ENCODE peak calls at places on chromosomes 6 and 20, in six cellular contexts. C is tibial artery, G is right lobe of liver, O is WTC11, A is brain microvascular endothelial cell, R is AG04450. V is an unnamed sample.

GRCh38 chr20:18705490-18705889 is 108.1 kb upstream of the SCP2D1 start:
- DNase-seq in R (peak), C (no peak), G (no peak), A (peak), O (no peak), V (no peak)

GRCh38 chr6:42010185-42010872 is 40.0 kb upstream of the TAF8 start:
- DNase-seq in R (no peak), G (peak), O (peak), A (no peak), C (no peak), V (peak)

GRCh38 chr20:43972692-43973091 is 58.0 kb downstream of the TOX2 start:
- DNase-seq in G (peak), R (no peak), C (no peak), A (no peak), O (no peak), V (no peak)

GRCh38 chr6:53524455-53524815 is 20.5 kb downstream of the GCLC start:
- DNase-seq in R (no peak), G (no peak), O (no peak), A (peak), C (no peak), V (no peak)

GRCh38 chr6:148700047-148700712 is 46.6 kb upstream of the UST start:
- DNase-seq in G (no peak), C (no peak), A (no peak), R (no peak), O (no peak), V (peak)

GRCh38 chr20:12072945-12073245 is 155.2 kb downstream of the BTBD3 start:
- DNase-seq in A (no peak), G (no peak), R (no peak), C (no peak), O (no peak), V (no peak)

GRCh38 chr20:57480444-57481152 is 44.3 kb downstream of the CTCFL start:
- DNase-seq in A (no peak), O (no peak), C (no peak), G (peak), R (no peak), V (peak)

GRCh38 chr6:13417431-13417830 is 70.0 kb downstream of the GFOD1 start:
- DNase-seq in R (no peak), A (no peak), C (no peak), G (no peak), O (no peak), V (no peak)

GRCh38 chr20:38859070-38859690 is 53.7 kb downstream of the PPP1R16B start:
- DNase-seq in G (no peak), C (no peak), R (no peak), A (no peak), O (no peak), V (peak)

GRCh38 chr20:2483504-2483903 is 12.9 kb upstream of the SNRPB start:
- DNase-seq in O (no peak), A (no peak), R (no peak), C (no peak), G (no peak), V (no peak)

GRCh38 chr20:32470025-32470861 is 112.1 kb downstream of the ASXL1 start:
- DNase-seq in O (peak), A (peak), C (peak), G (no peak), R (no peak), V (no peak)

GRCh38 chr6:34273242-34273805 is 24.5 kb upstream of the SMIM29 start:
- DNase-seq in R (no peak), C (peak), A (peak), G (peak), O (no peak), V (peak)

GRCh38 chr20:2708073-2708415 is 15.5 kb downstream of the EBF4 start:
- DNase-seq in R (no peak), O (no peak), C (no peak), A (no peak), G (no peak), V (no peak)

GRCh38 chr6:101079696-101080270 is 198.7 kb upstream of the ASCC3 start:
- DNase-seq in C (no peak), G (no peak), R (no peak), O (no peak), A (no peak), V (no peak)

GRCh38 chr20:13995086-13995665 is at the start of gene MACROD2:
- DNase-seq in A (peak), O (peak), R (no peak), C (peak), G (peak), V (peak)

GRCh38 chr6:44333942-44334341 is 8.5 kb upstream of the SPATS1 start:
- DNase-seq in R (no peak), G (no peak), C (no peak), O (no peak), A (no peak), V (no peak)

GRCh38 chr6:18327621-18328548 is 59.3 kb upstream of the RNF144B start:
- DNase-seq in C (peak), G (peak), R (no peak), O (peak), A (no peak), V (no peak)

GRCh38 chr20:40961686-40962640 is 66.7 kb upstream of the TOP1 start:
- DNase-seq in C (no peak), G (peak), R (no peak), A (no peak), O (no peak), V (no peak)

GRCh38 chr6:117034547-117034946 is 157.5 kb downstream of the RFX6 start:
- DNase-seq in O (no peak), G (no peak), C (no peak), A (no peak), R (no peak), V (no peak)

GRCh38 chr20:49885558-49886332 is 29.6 kb downstream of the SPATA2 start:
- DNase-seq in C (no peak), O (no peak), G (peak), A (no peak), R (no peak), V (no peak)

GRCh38 chr20:57849126-57849867 is 139.5 kb upstream of the PMEPA1 start:
- DNase-seq in G (peak), O (no peak), C (no peak), R (no peak), A (no peak), V (no peak)

GRCh38 chr6:113856011-113856551 is 1.1 kb upstream of the MARCKS start:
- DNase-seq in R (no peak), G (no peak), A (peak), O (no peak), C (no peak), V (peak)

GRCh38 chr6:1633366-1634021 is 23.8 kb downstream of the FOXC1 start:
- DNase-seq in C (peak), A (no peak), R (no peak), O (no peak), G (no peak), V (no peak)

GRCh38 chr6:170462366-170463020 is 90.6 kb downstream of the PSMB1 start:
- DNase-seq in O (no peak), A (no peak), G (no peak), C (no peak), R (no peak), V (peak)

GRCh38 chr6:53476979-53477378 is 67.9 kb downstream of the GCLC start:
- DNase-seq in G (no peak), C (no peak), O (no peak), R (no peak), A (no peak), V (no peak)

GRCh38 chr6:47420394-47421371 is 56.9 kb upstream of the CD2AP start:
- DNase-seq in A (peak), G (no peak), O (no peak), R (no peak), C (no peak), V (no peak)

GRCh38 chr6:32643904-32644303 is 6.7 kb downstream of the HLA-DQA1 start:
- DNase-seq in A (no peak), G (no peak), O (no peak), C (no peak), R (no peak), V (no peak)

GRCh38 chr20:24933266-24933908 is 15.7 kb upstream of the CST7 start:
- DNase-seq in R (no peak), O (no peak), G (no peak), C (no peak), A (no peak), V (no peak)

GRCh38 chr6:55578537-55579363 is at the start of gene HMGCLL1:
- DNase-seq in C (no peak), G (peak), O (peak), A (peak), R (no peak), V (peak)

GRCh38 chr20:38210741-38211140 is 45.7 kb upstream of the TGM2 start:
- DNase-seq in G (no peak), C (peak), R (no peak), A (no peak), O (no peak), V (no peak)

GRCh38 chr20:48791014-48791413 is 36.8 kb downstream of the PREX1 start:
- DNase-seq in O (no peak), G (peak), R (no peak), C (no peak), A (no peak), V (no peak)

GRCh38 chr6:16227048-16227562 is 11.3 kb upstream of the GMPR start:
- DNase-seq in O (no peak), G (no peak), A (no peak), C (no peak), R (no peak), V (no peak)

GRCh38 chr6:16229710-16230109 is 8.7 kb upstream of the GMPR start:
- DNase-seq in G (no peak), O (no peak), A (no peak), R (no peak), C (no peak), V (no peak)

GRCh38 chr6:16227605-16228004 is 10.8 kb upstream of the GMPR start:
- DNase-seq in C (no peak), R (no peak), G (no peak), A (no peak), O (no peak), V (no peak)

GRCh38 chr6:16228043-16228442 is 10.3 kb upstream of the GMPR start:
- DNase-seq in C (no peak), R (no peak), A (no peak), G (no peak), O (no peak), V (no peak)

GRCh38 chr6:16228709-16229665 is 9.4 kb upstream of the GMPR start:
- DNase-seq in A (no peak), R (no peak), O (no peak), C (no peak), G (no peak), V (no peak)
- TF ChIP-seq CTCF in A (no peak), R (no peak), O (no peak), C (no peak), G (no peak), V (no peak)

GRCh38 chr6:166258854-166259276 is 49.3 kb downstream of the PRR18 start:
- DNase-seq in C (peak), O (no peak), R (no peak), G (no peak), A (no peak), V (peak)

GRCh38 chr6:166262738-166263515 is 45.3 kb downstream of the PRR18 start:
- DNase-seq in A (no peak), G (no peak), R (no peak), O (no peak), C (no peak), V (no peak)

GRCh38 chr6:166253277-166254229 is 54.6 kb downstream of the PRR18 start:
- DNase-seq in R (no peak), A (no peak), G (no peak), C (no peak), O (peak), V (peak)

GRCh38 chr6:166257911-166258318 is 50.3 kb downstream of the PRR18 start:
- DNase-seq in O (no peak), A (no peak), C (no peak), G (peak), R (no peak), V (no peak)

DNA sequence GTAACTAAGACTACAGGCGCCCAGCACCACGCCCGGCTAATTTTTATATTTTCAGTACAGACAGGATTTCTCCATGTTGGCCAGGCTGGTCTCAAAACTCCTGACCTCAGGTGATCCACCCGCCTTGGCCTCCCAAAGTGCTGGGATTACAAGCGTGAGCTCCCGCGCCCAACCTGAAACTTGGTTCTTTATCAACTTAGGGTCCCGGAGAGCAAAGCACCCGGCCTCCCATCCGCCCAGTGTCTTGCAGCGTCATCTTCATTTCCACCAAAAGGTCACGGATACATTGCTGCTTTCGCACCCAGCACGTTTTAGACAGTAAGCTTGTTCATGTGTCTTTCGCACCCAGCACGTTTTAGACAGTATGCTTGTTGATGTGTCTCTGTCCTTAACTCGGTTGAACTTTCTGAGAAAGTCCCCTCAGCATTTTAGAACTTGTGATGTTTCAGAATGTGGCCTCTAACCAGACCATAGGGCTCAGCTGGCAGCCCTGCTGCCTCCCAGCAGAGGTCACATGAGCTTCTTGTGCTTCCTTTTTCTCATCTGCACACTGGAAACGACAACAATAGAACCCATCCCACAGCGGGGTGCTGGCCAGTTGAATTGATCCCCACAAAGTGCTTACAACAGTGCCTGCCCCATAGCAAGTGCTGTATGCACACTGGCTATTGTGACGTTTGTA is 48.8 kb downstream of the PRR18 start:
- DNase-seq in C (peak), O (no peak), A (no peak), R (no peak), G (no peak), V (peak)
- TF ChIP-seq CTCF in C (no peak), O (no peak), A (no peak), R (no peak), G (no peak), V (no peak)

GRCh38 chr6:86192123-86192522 is 549.4 kb upstream of the SYNCRIP start:
- DNase-seq in R (no peak), G (no peak), A (peak), C (no peak), O (no peak), V (no peak)
- TF ChIP-seq CTCF in R (peak), G (peak), A (no peak), C (no peak), O (no peak), V (no peak)

DNA sequence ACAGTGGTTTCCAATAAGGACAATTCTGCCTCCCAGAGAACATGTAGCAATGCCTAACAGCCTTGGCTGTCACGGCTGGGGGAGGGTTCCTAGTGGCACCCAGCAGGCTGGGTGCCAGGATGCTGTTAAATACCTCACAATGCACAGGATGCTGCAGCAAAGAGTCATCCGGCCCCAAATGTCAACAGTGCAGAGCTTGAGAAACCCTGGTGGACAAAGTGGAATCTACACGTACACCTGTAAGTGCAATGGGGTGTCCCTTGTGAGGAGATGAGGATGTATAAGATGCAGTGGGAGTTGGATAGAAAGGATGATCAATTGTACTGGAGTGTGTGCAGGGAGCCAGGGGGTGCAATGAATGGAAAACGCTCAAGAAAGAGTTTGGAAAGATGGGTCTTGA is 142.4 kb downstream of the FNDC1 start:
- DNase-seq in R (no peak), O (no peak), G (no peak), C (no peak), A (no peak), V (no peak)
- TF ChIP-seq CTCF in R (no peak), O (no peak), G (no peak), C (no peak), A (no peak), V (no peak)

DNA sequence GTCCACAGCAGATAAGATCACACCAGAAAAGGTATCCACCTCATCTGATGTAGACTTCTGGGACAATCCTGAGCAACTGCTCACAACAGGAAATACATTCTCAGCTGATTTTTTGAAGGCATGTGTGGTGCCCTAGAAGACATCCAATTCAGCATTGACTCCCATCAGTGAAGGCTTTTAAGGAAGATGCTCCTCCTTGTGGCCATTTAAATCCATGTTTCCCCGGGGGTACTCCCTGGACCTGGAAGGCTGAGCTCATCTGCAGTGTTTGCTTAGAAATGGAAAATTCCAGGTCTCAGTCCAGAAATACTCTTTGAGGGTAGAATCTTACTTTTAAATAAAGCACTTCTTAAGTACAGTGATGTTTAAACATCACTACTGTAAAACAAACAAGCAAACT is 195.5 kb upstream of the PDE10A start:
- DNase-seq in O (no peak), G (no peak), C (no peak), R (no peak), A (peak), V (no peak)
- TF ChIP-seq CTCF in O (peak), G (no peak), C (no peak), R (peak), A (peak), V (no peak)

DNA sequence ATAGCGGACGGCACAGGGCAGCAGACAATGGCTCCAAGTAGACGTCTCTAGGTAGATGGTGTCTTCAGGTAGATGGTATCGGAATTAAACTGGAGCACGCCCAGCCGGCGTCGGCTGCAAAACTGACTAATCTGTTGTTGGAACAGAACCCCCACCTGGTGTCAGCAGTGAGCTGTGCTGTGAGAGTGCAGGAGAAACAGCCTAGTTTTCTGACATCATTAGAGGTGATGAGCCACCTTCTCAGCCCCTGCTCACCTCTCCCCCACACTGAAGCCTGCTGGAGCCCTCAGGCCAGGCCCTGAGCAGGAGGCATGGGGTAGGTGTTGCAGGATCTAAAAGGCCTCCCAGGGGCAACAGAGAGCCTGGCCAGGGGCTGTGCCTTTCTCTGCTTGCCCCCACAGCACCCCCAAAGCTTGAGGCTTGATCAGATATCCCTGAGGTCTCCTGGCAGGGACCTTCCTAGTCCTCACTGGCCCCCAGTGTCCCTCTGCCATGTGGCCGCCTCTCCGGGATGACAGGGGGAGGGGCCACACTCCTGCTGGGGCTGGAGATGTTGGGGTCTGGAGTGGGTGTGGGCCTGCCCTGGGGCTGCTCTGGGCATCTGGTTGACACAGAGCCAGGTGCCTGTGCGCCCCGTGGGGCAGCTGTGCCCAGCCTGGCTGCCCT is 6.9 kb upstream of the HELZ2 start:
- DNase-seq in O (peak), R (no peak), G (no peak), A (peak), C (no peak), V (peak)
- TF ChIP-seq CTCF in O (no peak), R (peak), G (peak), A (peak), C (no peak), V (peak)

GRCh38 chr6:112176175-112176574 is 78.2 kb downstream of the LAMA4 start:
- DNase-seq in C (no peak), R (no peak), O (no peak), A (no peak), G (no peak), V (no peak)
- TF ChIP-seq CTCF in C (no peak), R (no peak), O (no peak), A (no peak), G (no peak), V (no peak)

DNA sequence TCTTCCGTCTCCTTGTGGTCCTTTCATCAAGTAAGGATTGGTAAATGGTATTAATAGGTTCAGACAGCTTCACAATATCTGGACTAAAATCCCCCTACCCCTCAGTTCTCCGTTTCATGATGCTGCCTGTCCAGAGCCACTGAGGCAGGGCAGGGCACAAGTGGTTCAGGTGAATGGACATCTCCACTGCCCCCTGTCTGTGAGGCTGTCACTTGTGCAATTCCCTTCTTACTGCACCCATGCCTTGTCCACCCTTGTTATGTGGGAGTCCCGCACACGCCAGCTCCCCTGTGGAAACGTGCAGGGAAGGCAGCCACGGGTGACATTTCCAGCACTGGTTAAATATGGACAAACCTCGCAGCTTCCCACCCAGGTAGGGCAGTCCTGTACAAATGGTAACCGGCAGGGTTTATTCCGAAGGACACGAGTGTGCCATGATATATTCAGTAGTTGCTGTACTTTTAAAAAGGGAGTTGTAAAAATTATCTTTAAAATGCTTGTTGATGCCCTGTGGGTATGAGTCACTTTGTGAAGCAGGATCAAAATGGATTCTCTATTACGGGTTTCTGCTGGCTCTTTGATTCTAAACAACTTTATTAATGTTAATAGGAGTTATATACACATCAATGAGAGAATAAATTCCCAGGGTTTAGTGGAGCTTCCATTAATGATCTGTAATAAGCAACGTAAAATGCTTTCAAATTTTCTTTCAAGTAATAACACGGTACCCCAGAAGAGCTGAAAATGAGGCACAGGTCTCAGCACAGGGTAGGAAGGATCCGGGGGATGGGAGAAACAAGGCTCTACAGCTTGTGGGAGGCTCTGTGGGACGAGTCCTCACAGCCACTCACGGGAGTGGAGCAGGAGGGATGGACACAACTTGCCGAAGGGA is 73.4 kb downstream of the FYN start:
- DNase-seq in O (peak), G (no peak), C (no peak), R (no peak), A (no peak), V (no peak)
- TF ChIP-seq CTCF in O (no peak), G (no peak), C (no peak), R (no peak), A (peak), V (no peak)